ENCODE peak calls at places on chromosomes 12 and 14, in four cellular contexts. One of them, this sample, is unnamed.

GRCh38 chr12:76679778-76680177 is 84.1 kb upstream of the ZDHHC17 start:
- DNase-seq in Right ventricle myocardium inferior: no peak
- DNase-seq in fibroblast of mammary gland: no peak
- DNase-seq in HS-27A: no peak
- DNase-seq in this sample: no peak

GRCh38 chr12:30926243-30927209 is at the start of gene TSPAN11:
- DNase-seq in fibroblast of mammary gland: peak; percentile 20
- DNase-seq in HS-27A: no peak
- DNase-seq in Right ventricle myocardium inferior: no peak
- DNase-seq in this sample: peak; percentile 94

GRCh38 chr12:72485017-72485701 is 213.0 kb downstream of the TRHDE start:
- DNase-seq in fibroblast of mammary gland: no peak
- DNase-seq in HS-27A: no peak
- DNase-seq in Right ventricle myocardium inferior: peak; percentile 37
- DNase-seq in this sample: no peak

GRCh38 chr12:95918194-95918993 is 24.0 kb downstream of the CCDC38 start:
- DNase-seq in fibroblast of mammary gland: peak; percentile 56
- DNase-seq in HS-27A: no peak
- DNase-seq in Right ventricle myocardium inferior: no peak
- DNase-seq in this sample: peak; percentile 65

GRCh38 chr12:78636253-78636855 is 228.2 kb upstream of the SYT1 start:
- DNase-seq in HS-27A: no peak
- DNase-seq in fibroblast of mammary gland: peak; percentile 12
- DNase-seq in Right ventricle myocardium inferior: no peak
- DNase-seq in this sample: no peak

GRCh38 chr14:83253870-83254269 is 1720.2 kb upstream of the SEL1L start:
- DNase-seq in HS-27A: no peak
- DNase-seq in Right ventricle myocardium inferior: no peak
- DNase-seq in fibroblast of mammary gland: no peak
- DNase-seq in this sample: no peak

GRCh38 chr12:13044002-13044858 is at the start of gene FAM234B:
- DNase-seq in fibroblast of mammary gland: peak; percentile 88
- DNase-seq in HS-27A: no peak
- DNase-seq in Right ventricle myocardium inferior: peak; percentile 90
- DNase-seq in this sample: peak; percentile 90

GRCh38 chr14:92471919-92472318 is 41.7 kb upstream of the RIN3 start:
- DNase-seq in HS-27A: peak; percentile 83
- DNase-seq in Right ventricle myocardium inferior: no peak
- DNase-seq in fibroblast of mammary gland: peak; percentile 90
- DNase-seq in this sample: peak; percentile 81

GRCh38 chr14:76090611-76091010 is 61.1 kb upstream of the GPATCH2L start:
- DNase-seq in Right ventricle myocardium inferior: no peak
- DNase-seq in fibroblast of mammary gland: peak; percentile 37
- DNase-seq in HS-27A: no peak
- DNase-seq in this sample: no peak

GRCh38 chr12:6821674-6822433 is at the start of gene GPR162:
- DNase-seq in HS-27A: no peak
- DNase-seq in fibroblast of mammary gland: no peak
- DNase-seq in Right ventricle myocardium inferior: peak; percentile 84
- DNase-seq in this sample: peak; percentile 95

GRCh38 chr12:3746758-3747157 is 6.2 kb downstream of the CRACR2A start:
- DNase-seq in HS-27A: no peak
- DNase-seq in fibroblast of mammary gland: no peak
- DNase-seq in Right ventricle myocardium inferior: no peak
- DNase-seq in this sample: no peak

GRCh38 chr12:122081697-122082221 is 3.2 kb downstream of the MLXIP start:
- DNase-seq in HS-27A: no peak
- DNase-seq in Right ventricle myocardium inferior: peak; percentile 72
- DNase-seq in fibroblast of mammary gland: peak; percentile 82
- DNase-seq in this sample: no peak

GRCh38 chr12:22459872-22460490 is 84.4 kb downstream of the C2CD5 start:
- DNase-seq in HS-27A: no peak
- DNase-seq in Right ventricle myocardium inferior: no peak
- DNase-seq in fibroblast of mammary gland: peak; percentile 59
- DNase-seq in this sample: peak; percentile 2

GRCh38 chr12:108338915-108339657 is at the start of gene CMKLR1:
- DNase-seq in fibroblast of mammary gland: no peak
- DNase-seq in Right ventricle myocardium inferior: peak; percentile 84
- DNase-seq in HS-27A: no peak
- DNase-seq in this sample: peak; percentile 73

GRCh38 chr14:68295316-68295816 is 475.8 kb downstream of the RAD51B start:
- DNase-seq in Right ventricle myocardium inferior: no peak
- DNase-seq in HS-27A: no peak
- DNase-seq in fibroblast of mammary gland: no peak
- DNase-seq in this sample: peak; percentile 9

GRCh38 chr12:90043264-90043663 is 334.6 kb upstream of the ATP2B1 start:
- DNase-seq in Right ventricle myocardium inferior: no peak
- DNase-seq in HS-27A: no peak
- DNase-seq in fibroblast of mammary gland: peak; percentile 61
- DNase-seq in this sample: no peak

GRCh38 chr12:457676-458075 is 2.1 kb upstream of the B4GALNT3 start:
- DNase-seq in HS-27A: no peak
- DNase-seq in Right ventricle myocardium inferior: no peak
- DNase-seq in fibroblast of mammary gland: no peak
- DNase-seq in this sample: no peak

GRCh38 chr14:103372552-103373304 is 12.5 kb upstream of the MARK3 start:
- DNase-seq in Right ventricle myocardium inferior: no peak
- DNase-seq in HS-27A: peak; percentile 74
- DNase-seq in fibroblast of mammary gland: peak; percentile 98
- DNase-seq in this sample: peak; percentile 64

GRCh38 chr12:100942984-100943749 is 148.6 kb downstream of the ANO4 start:
- DNase-seq in Right ventricle myocardium inferior: no peak
- DNase-seq in HS-27A: no peak
- DNase-seq in fibroblast of mammary gland: no peak
- DNase-seq in this sample: no peak

GRCh38 chr12:127655691-127656090 is 611.3 kb upstream of the TMEM132C start:
- DNase-seq in Right ventricle myocardium inferior: no peak
- DNase-seq in HS-27A: no peak
- DNase-seq in fibroblast of mammary gland: peak; percentile 63
- DNase-seq in this sample: no peak

GRCh38 chr14:64541261-64541970 is 875 bp downstream of the HSPA2 start:
- DNase-seq in HS-27A: no peak
- DNase-seq in Right ventricle myocardium inferior: no peak
- DNase-seq in fibroblast of mammary gland: no peak
- DNase-seq in this sample: no peak

GRCh38 chr14:100889641-100890040 is 13.9 kb downstream of the RTL1 start:
- DNase-seq in HS-27A: no peak
- DNase-seq in fibroblast of mammary gland: no peak
- DNase-seq in Right ventricle myocardium inferior: no peak
- DNase-seq in this sample: no peak